ENCODE peak calls at places on chromosomes 11 and 22, in ten cellular contexts. B is dorsolateral prefrontal cortex, N is heart left ventricle, H is fibroblast of the aortic adventitia, M is cardiac muscle cell, D is endothelial cell of umbilical vein, A is fibroblast of lung, K is aorta, Z is fibroblast of pulmonary artery, O is left ventricle myocardium inferior. G is an unnamed sample.

GRCh38 chr22:29231971-29232959 is 26.6 kb downstream of the EMID1 start:
- DNase-seq in O (no peak), B (no peak), D (peak), H (no peak), A (no peak), M (peak), Z (peak), K (peak), N (peak), G (no peak)

GRCh38 chr11:31809857-31810778 is 1.0 kb downstream of the PAX6 start:
- DNase-seq in M (peak), D (peak), K (no peak), Z (peak), O (no peak), N (no peak), A (peak), B (no peak), H (peak), G (no peak)

GRCh38 chr11:75317446-75318122 is 33.9 kb downstream of the ARRB1 start:
- DNase-seq in B (no peak), A (no peak), Z (no peak), O (no peak), K (no peak), M (no peak), H (no peak), D (no peak), N (no peak), G (no peak)

GRCh38 chr22:49013707-49014106 is 814.0 kb downstream of the BRD1 start:
- DNase-seq in N (no peak), A (no peak), B (no peak), H (no peak), K (peak), O (no peak), D (no peak), M (no peak), Z (no peak), G (no peak)

GRCh38 chr22:28544431-28544868 is 135.2 kb downstream of the TTC28 start:
- DNase-seq in K (no peak), H (no peak), B (no peak), Z (no peak), M (peak), O (no peak), N (no peak), D (no peak), A (peak), G (peak)

GRCh38 chr11:61645179-61645868 is 34.9 kb upstream of the DAGLA start:
- DNase-seq in H (no peak), K (no peak), B (no peak), N (no peak), O (peak), Z (no peak), M (no peak), D (no peak), A (peak), G (no peak)

GRCh38 chr11:67287355-67288197 is 1.5 kb upstream of the ANKRD13D start:
- DNase-seq in K (peak), M (no peak), N (no peak), A (no peak), Z (no peak), B (no peak), D (no peak), O (peak), H (no peak), G (no peak)

GRCh38 chr11:17645190-17645970 is 74.0 kb upstream of the MYOD1 start:
- DNase-seq in O (no peak), N (no peak), K (no peak), D (no peak), Z (no peak), H (no peak), B (no peak), A (no peak), M (no peak), G (no peak)

GRCh38 chr11:62171261-62171723 is 18.7 kb upstream of the SCGB1D1 start:
- DNase-seq in H (peak), A (peak), O (peak), M (peak), Z (peak), K (peak), N (peak), D (peak), B (peak), G (peak)

GRCh38 chr11:117282956-117283355 is 8.2 kb upstream of the BACE1-AS start:
- DNase-seq in B (no peak), Z (no peak), K (no peak), N (no peak), O (no peak), M (no peak), H (no peak), D (no peak), A (no peak), G (no peak)

GRCh38 chr11:18046116-18046777 is at the start of gene TPH1:
- DNase-seq in K (peak), H (peak), D (no peak), N (peak), A (peak), Z (peak), O (peak), M (peak), B (no peak), G (peak)

GRCh38 chr11:67167086-67167485 is 48.0 kb downstream of the KDM2A start:
- DNase-seq in M (no peak), N (no peak), B (no peak), H (no peak), D (peak), O (no peak), K (no peak), A (peak), Z (no peak), G (no peak)

GRCh38 chr11:72243567-72244316 is at the start of gene PHOX2A:
- DNase-seq in B (no peak), N (no peak), M (no peak), H (no peak), K (no peak), O (no peak), D (no peak), Z (no peak), A (no peak), G (peak)

GRCh38 chr11:126175261-126175885 is 36.1 kb downstream of the RPUSD4 start:
- DNase-seq in A (no peak), O (peak), H (peak), D (peak), K (no peak), M (peak), Z (peak), B (no peak), N (peak), G (no peak)

GRCh38 chr11:20201231-20201630 is 41.0 kb upstream of the DBX1 start:
- DNase-seq in Z (no peak), O (no peak), H (no peak), M (no peak), K (no peak), N (no peak), B (no peak), A (no peak), D (no peak), G (no peak)

GRCh38 chr11:61966673-61967176 is 709 bp downstream of the FTH1 start:
- DNase-seq in N (no peak), B (no peak), H (peak), O (no peak), M (peak), Z (peak), D (peak), A (peak), K (peak), G (no peak)

GRCh38 chr22:20508815-20509271 is 1.4 kb downstream of the MED15 start:
- DNase-seq in M (no peak), D (peak), K (no peak), Z (no peak), A (no peak), H (no peak), B (no peak), N (no peak), O (no peak), G (no peak)

GRCh38 chr22:20507253-20508066 is at the start of gene MED15:
- DNase-seq in B (peak), H (peak), N (peak), A (peak), Z (peak), O (peak), D (peak), K (peak), M (peak), G (peak)

GRCh38 chr22:20503816-20504215 is 3.6 kb upstream of the MED15 start:
- DNase-seq in Z (no peak), M (no peak), D (no peak), A (no peak), B (no peak), N (no peak), O (no peak), H (no peak), K (no peak), G (no peak)

GRCh38 chr22:20509344-20510047 is 2.1 kb downstream of the MED15 start:
- DNase-seq in O (peak), M (peak), D (peak), A (peak), B (peak), K (peak), H (peak), Z (peak), N (peak), G (peak)

GRCh38 chr22:20506543-20507252 is 712 bp upstream of the MED15 start:
- DNase-seq in A (no peak), B (no peak), Z (no peak), K (no peak), N (no peak), D (no peak), H (no peak), O (no peak), M (no peak), G (no peak)
- H3K4me3 ChIP-seq in A (peak), B (peak), Z (peak), K (no peak), N (peak), D (peak), H (peak), O (peak), M (peak), G (peak)

DNA sequence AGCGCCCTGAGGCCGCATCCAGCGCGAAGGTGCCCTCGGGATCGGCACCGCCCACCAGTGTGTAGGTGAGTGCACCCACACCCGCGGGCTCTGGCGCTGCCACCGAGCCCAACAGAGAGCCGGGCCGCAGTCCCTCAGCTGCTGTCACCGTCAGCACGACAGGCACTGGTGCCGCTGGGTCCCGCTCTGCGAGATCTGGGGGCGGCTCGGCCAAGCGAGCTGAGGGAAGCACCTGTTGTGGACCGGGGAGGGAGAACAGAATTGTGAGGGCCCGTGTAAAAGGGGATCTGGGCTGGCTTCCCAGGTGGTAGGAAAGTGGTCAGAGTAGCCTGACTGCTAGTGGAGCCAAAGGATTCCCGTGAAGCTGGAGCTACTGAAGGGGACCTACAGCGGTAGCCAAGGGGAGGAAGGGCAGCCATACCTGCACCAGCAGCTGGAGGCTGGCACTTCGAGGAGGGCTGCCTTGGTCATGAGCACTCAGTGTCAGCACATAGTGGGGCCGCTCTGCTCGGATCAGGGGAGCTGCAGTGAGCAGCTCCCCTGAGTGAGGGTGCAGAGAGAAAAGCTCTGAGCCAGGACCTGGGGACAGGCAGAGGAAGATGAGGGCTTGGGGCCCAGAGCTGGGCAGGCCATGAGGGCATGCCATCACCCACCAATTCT is 11.5 kb upstream of the TPP1 start:
- DNase-seq in K (no peak), Z (no peak), D (no peak), A (no peak), B (no peak), O (no peak), M (no peak), H (no peak), N (no peak), G (no peak)
- H3K4me3 ChIP-seq in K (no peak), Z (no peak), D (no peak), A (no peak), B (peak), O (no peak), M (peak), H (no peak), N (no peak), G (peak)

GRCh38 chr11:47354913-47355282 is 2.4 kb upstream of the MYBPC3 start:
- DNase-seq in O (no peak), K (no peak), D (no peak), B (no peak), N (peak), H (no peak), Z (no peak), M (peak), A (no peak), G (no peak)

GRCh38 chr11:47352556-47352955 is at the start of gene MYBPC3:
- DNase-seq in Z (no peak), N (peak), D (no peak), O (peak), M (no peak), A (no peak), K (no peak), B (no peak), H (no peak), G (no peak)

GRCh38 chr11:47356129-47356997 is 3.9 kb upstream of the MYBPC3 start:
- DNase-seq in B (no peak), M (no peak), N (no peak), Z (no peak), K (peak), O (no peak), H (no peak), A (no peak), D (no peak), G (no peak)

GRCh38 chr11:47355283-47356128 is 3.0 kb upstream of the MYBPC3 start:
- DNase-seq in Z (peak), B (peak), O (peak), D (peak), M (peak), A (peak), N (peak), H (peak), K (peak), G (peak)

GRCh38 chr11:47353978-47354774 is 1.7 kb upstream of the MYBPC3 start:
- DNase-seq in M (no peak), H (no peak), O (no peak), K (no peak), D (no peak), B (no peak), Z (no peak), A (no peak), N (no peak), G (no peak)
- H3K4me3 ChIP-seq in M (peak), H (no peak), O (peak), K (no peak), D (no peak), B (peak), Z (no peak), A (no peak), N (peak), G (no peak)

DNA sequence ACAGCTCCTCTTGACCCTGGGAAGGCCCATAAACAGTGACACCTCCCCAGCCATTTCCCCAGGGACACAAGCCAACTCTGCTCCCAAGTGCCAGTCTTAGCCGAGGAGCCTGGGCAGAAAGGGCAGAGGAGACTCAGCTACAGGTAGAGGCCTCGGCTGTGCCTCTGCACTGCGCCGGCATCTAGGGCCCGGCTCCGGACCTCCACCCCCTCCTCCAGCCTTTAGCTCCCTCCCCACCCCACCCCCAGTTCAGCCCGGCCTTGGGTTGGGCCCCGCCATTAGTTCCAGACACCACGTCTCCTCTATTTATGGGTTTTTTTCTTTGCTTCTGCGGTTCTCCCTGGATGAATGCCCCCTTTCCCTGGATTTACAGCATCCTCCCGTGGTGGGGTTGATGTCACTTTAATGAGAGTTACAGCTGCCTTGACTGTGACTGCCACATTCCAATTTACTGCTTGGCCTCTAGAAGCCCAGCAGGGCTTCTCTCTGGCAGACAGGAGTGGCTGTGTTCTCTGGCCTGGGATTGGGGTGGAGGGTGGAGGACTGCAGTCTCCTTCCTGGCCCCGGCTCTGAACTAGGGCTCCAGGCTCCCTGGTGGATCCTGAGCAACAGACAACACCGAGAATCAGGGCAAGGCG is 13.5 kb upstream of the OAF start:
- DNase-seq in H (no peak), K (no peak), Z (no peak), B (no peak), A (no peak), N (no peak), D (no peak), O (no peak), M (no peak), G (no peak)
- H3K4me3 ChIP-seq in H (no peak), K (no peak), Z (no peak), B (no peak), A (no peak), N (no peak), D (no peak), O (no peak), M (no peak), G (no peak)

DNA sequence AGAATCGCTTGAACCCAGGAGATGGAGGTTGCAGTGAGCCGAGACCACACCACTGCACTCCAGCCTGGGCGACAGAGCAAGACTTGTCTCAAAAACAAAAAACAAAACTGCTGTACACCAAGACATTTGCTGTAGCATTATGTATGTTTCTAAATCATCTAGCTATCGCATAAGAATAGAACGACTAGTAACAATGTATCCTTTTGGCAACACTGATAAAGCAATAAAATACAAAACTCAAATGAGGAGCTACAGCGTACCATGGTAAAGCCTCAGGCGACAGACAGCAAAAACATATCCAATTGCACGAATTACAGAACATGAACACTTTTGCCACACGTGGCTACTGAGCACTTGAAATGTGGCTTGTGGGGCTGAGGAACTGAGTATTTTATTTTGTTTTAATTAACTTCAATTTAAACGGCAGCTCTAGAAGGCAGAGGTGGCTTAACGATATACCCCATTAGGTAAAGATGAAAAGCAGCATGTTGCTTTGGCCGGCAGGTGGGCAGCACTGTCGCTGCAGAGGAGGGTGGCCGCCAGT is 2.3 kb downstream of the TUBGCP6 start:
- DNase-seq in Z (no peak), H (peak), N (no peak), D (no peak), B (no peak), M (no peak), O (no peak), K (no peak), A (no peak), G (no peak)
- H3K4me3 ChIP-seq in Z (peak), H (peak), N (peak), D (peak), B (peak), M (peak), O (peak), K (no peak), A (peak), G (no peak)

DNA sequence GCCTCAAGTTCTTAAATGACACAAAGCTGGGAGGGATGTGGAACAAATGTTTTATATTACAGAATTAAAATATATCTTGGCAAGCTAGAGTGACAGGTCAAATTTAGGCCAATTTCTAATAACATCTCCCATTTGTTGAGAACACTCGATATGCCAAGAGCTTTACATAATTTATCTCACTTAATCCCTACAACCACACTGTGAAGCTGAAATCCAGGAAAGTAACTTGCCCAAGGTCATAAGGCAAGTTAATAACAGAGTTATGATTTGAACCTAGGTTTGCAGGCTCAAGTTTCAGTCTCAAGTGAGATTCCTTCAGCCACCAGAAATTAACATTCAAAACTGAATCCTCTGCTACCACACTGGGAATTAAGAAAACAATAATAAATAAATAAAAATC is 38.3 kb downstream of the RAB30 start:
- DNase-seq in N (no peak), D (no peak), A (no peak), Z (no peak), O (no peak), H (peak), K (no peak), M (no peak), B (no peak), G (no peak)
- H3K4me3 ChIP-seq in N (peak), D (no peak), A (peak), Z (no peak), O (peak), H (peak), K (peak), M (no peak), B (peak), G (no peak)